ENCODE peak calls at places on chromosomes 3 and 15, in seven cellular contexts. U, N, T, O, J, H and X are unnamed samples. For H3K36me3, the result is how much of the 10 kb centered on the place peaks cover.

GRCh38 chr3:99686955-99687612 is 48.7 kb downstream of the COL8A1 start:
- DNase-seq in U (peak), N (peak), T (peak), O (no peak), J (no peak), H (peak), X (peak)

GRCh38 chr3:17091895-17092294 is 207.1 kb downstream of the PLCL2 start:
- DNase-seq in U (no peak), N (no peak), T (no peak), O (no peak), J (no peak), H (no peak), X (no peak)

GRCh38 chr3:37708789-37709188 is 152.9 kb upstream of the CTDSPL start:
- DNase-seq in U (no peak), N (no peak), T (no peak), O (no peak), J (no peak), H (no peak), X (no peak)

GRCh38 chr15:62254137-62254934 is 89.3 kb upstream of the C2CD4B start:
- DNase-seq in U (peak), N (peak), T (peak), O (peak), J (no peak), H (peak), X (peak)

GRCh38 chr3:38637906-38638305 is 11.6 kb downstream of the SCN5A start:
- DNase-seq in U (no peak), N (no peak), T (no peak), O (no peak), J (no peak), H (no peak), X (no peak)

GRCh38 chr15:68631621-68632051 is 52.8 kb downstream of the CORO2B start:
- DNase-seq in U (peak), N (no peak), T (no peak), O (no peak), J (no peak), H (peak), X (no peak)

GRCh38 chr3:41331023-41331422 is 131.7 kb downstream of the CTNNB1 start:
- DNase-seq in U (no peak), N (no peak), T (no peak), O (no peak), J (no peak), H (no peak), X (no peak)

GRCh38 chr15:80584561-80584964 is 110.5 kb upstream of the ABHD17C start:
- DNase-seq in U (no peak), N (no peak), T (no peak), O (no peak), J (no peak), H (no peak), X (no peak)

GRCh38 chr3:105781871-105782270 is 86.9 kb downstream of the CBLB start:
- DNase-seq in U (no peak), N (no peak), T (no peak), O (no peak), J (no peak), H (no peak), X (no peak)

GRCh38 chr3:31472479-31473390 is 60.0 kb upstream of the STT3B start:
- DNase-seq in U (no peak), N (no peak), T (no peak), O (no peak), J (no peak), H (no peak), X (no peak)

GRCh38 chr3:45677045-45677436 is 12.2 kb upstream of the SACM1L start:
- DNase-seq in U (no peak), N (no peak), T (peak), O (no peak), J (no peak), H (no peak), X (no peak)

GRCh38 chr15:44327578-44327977 is 39.1 kb downstream of the GOLM2 start:
- DNase-seq in U (no peak), N (no peak), T (no peak), O (no peak), J (no peak), H (no peak), X (no peak)

GRCh38 chr3:16871915-16872842 is 12.6 kb upstream of the PLCL2 start:
- DNase-seq in U (no peak), N (no peak), T (no peak), O (no peak), J (no peak), H (no peak), X (no peak)

GRCh38 chr3:152104847-152105415 is 163.8 kb upstream of the MBNL1 start:
- DNase-seq in U (no peak), N (no peak), T (no peak), O (no peak), J (no peak), H (no peak), X (no peak)

GRCh38 chr3:159451067-159451466 is 537.6 kb upstream of the IL12A start:
- DNase-seq in U (no peak), N (no peak), T (no peak), O (no peak), J (no peak), H (no peak), X (no peak)

GRCh38 chr15:93981706-93982105 is 249.7 kb upstream of the MCTP2 start:
- DNase-seq in U (no peak), N (no peak), T (no peak), O (no peak), J (no peak), H (no peak), X (no peak)

GRCh38 chr3:87979527-87979926 is 79.3 kb downstream of the CGGBP1 start:
- DNase-seq in U (no peak), N (no peak), T (no peak), O (no peak), J (no peak), H (no peak), X (no peak)

GRCh38 chr3:129016366-129016724 is 15.2 kb downstream of the EFCC1 start:
- DNase-seq in U (no peak), N (no peak), T (no peak), O (no peak), J (no peak), H (no peak), X (no peak)

GRCh38 chr15:71713191-71713798 is 97.1 kb upstream of the NR2E3 start:
- DNase-seq in U (no peak), N (no peak), T (no peak), O (no peak), J (no peak), H (no peak), X (no peak)

GRCh38 chr15:93024716-93025624 is 64.0 kb downstream of the RGMA start:
- DNase-seq in U (no peak), N (no peak), T (no peak), O (no peak), J (no peak), H (no peak), X (no peak)

GRCh38 chr3:127988770-127989518 is 63.3 kb upstream of the SEC61A1 start:
- DNase-seq in U (no peak), N (no peak), T (no peak), O (no peak), J (no peak), H (no peak), X (no peak)

GRCh38 chr3:188712257-188712924 is 459.4 kb upstream of the TPRG1 start:
- DNase-seq in U (no peak), N (no peak), T (no peak), O (no peak), J (no peak), H (no peak), X (no peak)

GRCh38 chr15:71304681-71305080 is 189.4 kb downstream of the THSD4 start:
- DNase-seq in U (no peak), N (no peak), T (no peak), O (no peak), J (no peak), H (no peak), X (no peak)

GRCh38 chr15:66374179-66374578 is 12.5 kb upstream of the MAP2K1 start:
- DNase-seq in U (no peak), N (no peak), T (no peak), O (no peak), J (no peak), H (no peak), X (no peak)

GRCh38 chr3:908839-909238 is 184.0 kb upstream of the CNTN6 start:
- DNase-seq in U (no peak), N (peak), T (no peak), O (no peak), J (no peak), H (no peak), X (no peak)

GRCh38 chr3:69370156-69370944 is 15.5 kb downstream of the FRMD4B start:
- DNase-seq in U (peak), N (no peak), T (peak), O (no peak), J (no peak), H (peak), X (peak)

GRCh38 chr3:22474706-22475470 is 723.9 kb upstream of the ZNF385D start:
- DNase-seq in U (no peak), N (no peak), T (peak), O (no peak), J (no peak), H (no peak), X (peak)

GRCh38 chr3:129001817-129002572 is 891 bp downstream of the EFCC1 start:
- DNase-seq in U (no peak), N (peak), T (no peak), O (no peak), J (no peak), H (no peak), X (peak)

GRCh38 chr3:12931273-12931905 is 90.0 kb upstream of the RPL32 start:
- DNase-seq in U (no peak), N (no peak), T (peak), O (no peak), J (no peak), H (peak), X (no peak)

GRCh38 chr3:105866656-105867653 is 1.9 kb downstream of the CBLB start:
- DNase-seq in U (no peak), N (no peak), T (no peak), O (peak), J (no peak), H (no peak), X (no peak)

GRCh38 chr15:45180201-45180600 is 7.6 kb downstream of the SHF start:
- DNase-seq in U (no peak), N (no peak), T (no peak), O (no peak), J (no peak), H (no peak), X (no peak)

GRCh38 chr3:124272611-124273151 is 280.8 kb upstream of the ROPN1 start:
- DNase-seq in U (peak), N (no peak), T (no peak), O (no peak), J (no peak), H (no peak), X (peak)

GRCh38 chr15:69535101-69535638 is 82.6 kb downstream of the RPLP1 start:
- DNase-seq in U (no peak), N (no peak), T (no peak), O (no peak), J (peak), H (no peak), X (no peak)

GRCh38 chr15:77013786-77014136 is 18.8 kb downstream of the PSTPIP1 start:
- DNase-seq in U (no peak), N (no peak), T (no peak), O (peak), J (no peak), H (no peak), X (no peak)

GRCh38 chr3:184761120-184761841 is 49.4 kb upstream of the MAGEF1 start:
- DNase-seq in U (peak), N (no peak), T (no peak), O (no peak), J (no peak), H (peak), X (peak)

GRCh38 chr3:139087621-139088020 is 42.9 kb upstream of the PRR23C start:
- DNase-seq in U (no peak), N (no peak), T (no peak), O (no peak), J (no peak), H (no peak), X (no peak)

GRCh38 chr3:150737874-150738679 is 24.9 kb downstream of the SIAH2 start:
- DNase-seq in U (peak), N (no peak), T (no peak), O (no peak), J (no peak), H (no peak), X (no peak)

GRCh38 chr3:196501316-196502064 is 2.1 kb downstream of the RNF168 start:
- DNase-seq in U (no peak), N (no peak), T (peak), O (no peak), J (no peak), H (no peak), X (no peak)

GRCh38 chr3:196499061-196499460 is 4.5 kb downstream of the RNF168 start:
- DNase-seq in U (no peak), N (no peak), T (no peak), O (no peak), J (no peak), H (no peak), X (no peak)

GRCh38 chr3:196502775-196503181 is 790 bp downstream of the RNF168 start:
- DNase-seq in U (peak), N (peak), T (peak), O (peak), J (peak), H (peak), X (peak)

GRCh38 chr3:196498297-196498696 is 5.3 kb downstream of the RNF168 start:
- DNase-seq in U (no peak), N (no peak), T (no peak), O (no peak), J (no peak), H (no peak), X (no peak)

GRCh38 chr3:196499807-196500524 is 3.6 kb downstream of the RNF168 start:
- DNase-seq in U (no peak), N (no peak), T (no peak), O (no peak), J (no peak), H (no peak), X (no peak)
- H3K36me3 ChIP-seq in U (under half), N (half or more), T (under half), O (under half), J (under half), H (under half), X (under half)

DNA sequence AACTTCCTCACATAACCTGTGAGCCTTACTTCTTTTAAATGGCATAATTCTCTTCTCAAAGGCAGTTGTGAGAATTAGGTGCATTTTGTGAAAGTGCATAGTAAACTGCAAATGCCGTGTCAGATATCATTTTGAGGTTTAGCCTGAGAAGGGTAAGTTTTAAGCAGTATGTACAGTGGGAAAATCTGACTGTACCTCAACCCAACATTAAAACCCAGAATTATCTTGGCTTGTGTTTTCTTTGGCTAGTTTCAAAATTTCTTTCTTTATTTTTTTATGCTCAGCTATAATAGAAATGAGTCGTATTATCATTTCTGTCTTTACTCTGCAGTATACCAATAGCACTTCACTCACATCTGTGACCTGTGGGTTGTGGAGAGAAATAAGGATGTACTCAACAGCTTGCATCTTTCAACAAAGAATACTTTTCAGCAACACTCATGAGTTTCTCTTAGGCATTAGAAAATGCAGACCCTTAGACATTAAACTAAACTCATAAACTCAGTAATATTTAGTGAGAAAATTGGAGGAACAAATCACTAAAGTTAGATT is 65.7 kb downstream of the RASA2 start:
- DNase-seq in U (no peak), N (no peak), T (no peak), O (no peak), J (no peak), H (no peak), X (no peak)
- H3K4me3 ChIP-seq in U (no peak), N (no peak), T (no peak), O (no peak), J (no peak), H (no peak), X (no peak)

GRCh38 chr15:51907136-51907862 is 64.3 kb downstream of the LEO1 start:
- DNase-seq in U (peak), N (no peak), T (no peak), O (no peak), J (no peak), H (no peak), X (no peak)
- H3K36me3 ChIP-seq in U (under half), N (half or more), T (half or more), O (under half), J (under half), H (under half), X (under half)

GRCh38 chr3:169965562-169965961 is 1.0 kb upstream of the SEC62 start:
- DNase-seq in U (no peak), N (no peak), T (no peak), O (no peak), J (no peak), H (no peak), X (no peak)
- H3K4me3 ChIP-seq in U (no peak), N (no peak), T (peak), O (peak), J (peak), H (peak), X (no peak)

GRCh38 chr3:43341788-43342187 is 55.4 kb downstream of the SNRK start:
- DNase-seq in U (no peak), N (no peak), T (no peak), O (no peak), J (no peak), H (no peak), X (no peak)
- H3K36me3 ChIP-seq in U (under half), N (half or more), T (half or more), O (under half), J (under half), H (half or more), X (under half)

DNA sequence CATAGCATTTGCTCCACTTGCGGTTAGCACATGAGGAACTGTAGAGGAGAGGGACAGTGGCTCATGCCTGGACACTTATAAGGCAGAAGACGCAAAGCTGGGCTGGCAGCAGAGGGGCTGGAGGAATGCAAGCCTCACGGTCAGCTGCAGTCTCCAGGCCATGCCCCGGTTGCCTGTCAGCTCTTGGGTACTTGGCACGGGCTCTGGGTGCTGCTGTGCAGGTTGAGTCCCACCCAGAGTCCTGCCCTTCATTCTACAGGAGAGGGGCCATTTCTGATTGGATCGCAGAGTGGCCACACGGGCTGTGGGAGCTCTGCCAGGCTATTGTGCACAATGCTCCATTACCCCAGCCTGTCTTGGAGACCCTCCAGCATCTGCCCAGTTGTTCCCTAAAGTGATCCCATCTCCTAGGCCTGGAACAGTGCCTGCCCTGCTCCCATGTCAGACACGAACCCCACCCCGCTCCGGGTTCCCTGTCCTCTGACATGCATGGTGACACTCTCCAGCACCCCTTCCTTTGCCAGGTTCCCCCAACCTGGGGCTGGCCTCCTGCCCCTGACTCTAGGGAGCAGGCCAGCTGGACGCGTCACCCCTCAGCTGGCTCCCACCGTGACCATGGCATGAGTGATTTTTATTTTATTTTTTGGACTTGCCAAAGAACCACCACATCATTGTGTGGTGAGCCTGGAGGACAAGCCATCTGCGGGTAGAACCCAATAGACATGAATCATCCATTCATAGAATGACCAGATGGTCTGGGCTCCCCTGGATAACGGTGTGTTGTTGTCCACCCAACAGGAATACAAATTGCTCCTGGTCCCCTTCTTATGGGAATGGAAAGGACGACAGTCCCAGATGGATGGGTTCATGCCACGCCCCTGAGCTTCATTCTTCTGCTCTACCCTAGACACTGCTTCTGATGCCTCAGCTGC is 51.0 kb upstream of the KLF13 start:
- DNase-seq in U (no peak), N (no peak), T (no peak), O (no peak), J (peak), H (peak), X (peak)
- H3K4me3 ChIP-seq in U (no peak), N (no peak), T (no peak), O (no peak), J (no peak), H (no peak), X (no peak)